ENCODE peak calls at places on chromosome 2, in four cellular contexts. W, G, K and L are unnamed samples.
A peak's percentile ranks its signal among the peaks of the same experiment; 100 is the strongest.

GRCh38 chr2:227311861-227312506 is 13.1 kb upstream of the MFF start:
- DNase-seq in W (no peak), G (no peak), K (no peak), L (no peak)

GRCh38 chr2:110211938-110212858 is at the start of gene MTLN:
- DNase-seq in W (peak; percentile 54), G (peak; percentile 70), K (peak; percentile 87), L (no peak)

GRCh38 chr2:64918220-64918886 is 70.8 kb upstream of the SLC1A4 start:
- DNase-seq in W (no peak), G (no peak), K (no peak), L (no peak)

GRCh38 chr2:40452-40851 is 5.9 kb downstream of the FAM110C start:
- DNase-seq in W (no peak), G (no peak), K (no peak), L (no peak)

GRCh38 chr2:205730191-205730590 is 47.9 kb downstream of the NRP2 start:
- DNase-seq in W (no peak), G (no peak), K (no peak), L (no peak)

GRCh38 chr2:109422758-109423500 is 190.8 kb downstream of the SEPTIN10 start:
- DNase-seq in W (no peak), G (no peak), K (no peak), L (no peak)

GRCh38 chr2:170943041-170943440 is 14.0 kb downstream of the GORASP2 start:
- DNase-seq in W (no peak), G (no peak), K (no peak), L (no peak)

GRCh38 chr2:118807668-118808428 is 39.6 kb downstream of the EN1 start:
- DNase-seq in W (no peak), G (no peak), K (no peak), L (no peak)

GRCh38 chr2:12287220-12287751 is 429.4 kb upstream of the TRIB2 start:
- DNase-seq in W (no peak), G (no peak), K (peak; percentile 38), L (no peak)

GRCh38 chr2:112690853-112691390 is 29.9 kb upstream of the NT5DC4 start:
- DNase-seq in W (peak; percentile 53), G (no peak), K (peak; percentile 72), L (peak; percentile 11)

GRCh38 chr2:145692971-145693478 is 1173.1 kb upstream of the ZEB2 start:
- DNase-seq in W (no peak), G (peak; percentile 50), K (no peak), L (no peak)

GRCh38 chr2:54673501-54673998 is 49.9 kb upstream of the EML6 start:
- DNase-seq in W (no peak), G (no peak), K (peak; percentile 90), L (no peak)

GRCh38 chr2:207467716-207468347 is 61.9 kb upstream of the CREB1 start:
- DNase-seq in W (no peak), G (no peak), K (no peak), L (no peak)

GRCh38 chr2:96399342-96400048 is 63.9 kb downstream of the NCAPH start:
- DNase-seq in W (no peak), G (no peak), K (no peak), L (no peak)

GRCh38 chr2:101759162-101759561 is 61.7 kb downstream of the MAP4K4 start:
- DNase-seq in W (no peak), G (no peak), K (no peak), L (no peak)

GRCh38 chr2:119066272-119066804 is 92.2 kb downstream of the C1QL2 start:
- DNase-seq in W (no peak), G (no peak), K (no peak), L (no peak)

GRCh38 chr2:33673937-33674336 is 74.8 kb upstream of the FAM98A start:
- DNase-seq in W (no peak), G (peak; percentile 47), K (no peak), L (no peak)

GRCh38 chr2:233424028-233424951 is 70.0 kb downstream of the DGKD start:
- DNase-seq in W (no peak), G (no peak), K (peak; percentile 72), L (no peak)

GRCh38 chr2:69636395-69636794 is 7.1 kb downstream of the AAK1 start:
- DNase-seq in W (no peak), G (no peak), K (no peak), L (no peak)